ENCODE peak calls at places on chromosomes 3 and 15, in eight cellular contexts. One of them, this sample, is unnamed.

GRCh38 chr3:177388209-177388608 is 190.9 kb upstream of the TBL1XR1 start:
- DNase-seq in uterus: no peak
- DNase-seq in prostate gland: no peak
- DNase-seq in ovary: no peak
- DNase-seq in heart left ventricle: no peak
- DNase-seq in suprapubic skin: no peak
- DNase-seq in transverse colon: no peak
- DNase-seq in tibial nerve: no peak
- DNase-seq in this sample: no peak

GRCh38 chr3:188602620-188603019 is 448.7 kb downstream of the LPP start:
- DNase-seq in prostate gland: no peak
- DNase-seq in uterus: no peak
- DNase-seq in transverse colon: no peak
- DNase-seq in ovary: no peak
- DNase-seq in heart left ventricle: no peak
- DNase-seq in tibial nerve: no peak
- DNase-seq in suprapubic skin: no peak
- DNase-seq in this sample: no peak

GRCh38 chr15:40239671-40240618 is 1.1 kb downstream of the PAK6 start:
- DNase-seq in ovary: no peak
- DNase-seq in heart left ventricle: no peak
- DNase-seq in tibial nerve: no peak
- DNase-seq in suprapubic skin: no peak
- DNase-seq in transverse colon: no peak
- DNase-seq in prostate gland: no peak
- DNase-seq in uterus: no peak
- DNase-seq in this sample: peak; percentile 69

GRCh38 chr3:113769551-113769950 is 22.7 kb downstream of the ATP6V1A start:
- DNase-seq in prostate gland: no peak
- DNase-seq in uterus: no peak
- DNase-seq in tibial nerve: no peak
- DNase-seq in suprapubic skin: no peak
- DNase-seq in ovary: no peak
- DNase-seq in transverse colon: no peak
- DNase-seq in heart left ventricle: no peak
- DNase-seq in this sample: no peak

GRCh38 chr15:67242665-67243064 is 11.8 kb downstream of the AAGAB start:
- DNase-seq in suprapubic skin: no peak
- DNase-seq in heart left ventricle: no peak
- DNase-seq in ovary: no peak
- DNase-seq in transverse colon: no peak
- DNase-seq in prostate gland: no peak
- DNase-seq in tibial nerve: no peak
- DNase-seq in uterus: no peak
- DNase-seq in this sample: no peak

GRCh38 chr3:15359677-15360397 is 27.5 kb upstream of the SH3BP5 start:
- DNase-seq in tibial nerve: no peak
- DNase-seq in transverse colon: no peak
- DNase-seq in uterus: no peak
- DNase-seq in ovary: no peak
- DNase-seq in suprapubic skin: no peak
- DNase-seq in heart left ventricle: no peak
- DNase-seq in prostate gland: no peak
- DNase-seq in this sample: no peak

GRCh38 chr3:192751148-192751547 is 23.8 kb upstream of the FGF12 start:
- DNase-seq in uterus: no peak
- DNase-seq in tibial nerve: no peak
- DNase-seq in transverse colon: no peak
- DNase-seq in ovary: no peak
- DNase-seq in prostate gland: no peak
- DNase-seq in heart left ventricle: no peak
- DNase-seq in suprapubic skin: no peak
- DNase-seq in this sample: no peak

GRCh38 chr3:195001961-195002861 is 268.7 kb downstream of the XXYLT1 start:
- DNase-seq in prostate gland: peak; percentile 40
- DNase-seq in uterus: peak; percentile 36
- DNase-seq in transverse colon: peak; percentile 78
- DNase-seq in heart left ventricle: peak; percentile 79
- DNase-seq in ovary: no peak
- DNase-seq in suprapubic skin: peak; percentile 71
- DNase-seq in tibial nerve: no peak
- DNase-seq in this sample: peak; percentile 87

GRCh38 chr3:133475245-133476010 is 75.6 kb downstream of the BFSP2 start:
- DNase-seq in suprapubic skin: no peak
- DNase-seq in prostate gland: no peak
- DNase-seq in uterus: no peak
- DNase-seq in tibial nerve: no peak
- DNase-seq in ovary: no peak
- DNase-seq in heart left ventricle: no peak
- DNase-seq in transverse colon: no peak
- DNase-seq in this sample: no peak

GRCh38 chr3:14439501-14440167 is 37.2 kb downstream of the SLC6A6 start:
- DNase-seq in transverse colon: peak; percentile 73
- DNase-seq in heart left ventricle: peak; percentile 89
- DNase-seq in ovary: peak; percentile 74
- DNase-seq in suprapubic skin: no peak
- DNase-seq in tibial nerve: peak; percentile 53
- DNase-seq in prostate gland: peak; percentile 33
- DNase-seq in uterus: peak; percentile 63
- DNase-seq in this sample: peak; percentile 92

GRCh38 chr3:69012836-69013255 is 638 bp downstream of the EOGT start:
- DNase-seq in ovary: peak; percentile 78
- DNase-seq in suprapubic skin: peak; percentile 85
- DNase-seq in prostate gland: peak; percentile 20
- DNase-seq in transverse colon: peak; percentile 60
- DNase-seq in tibial nerve: no peak
- DNase-seq in heart left ventricle: peak; percentile 68
- DNase-seq in uterus: peak; percentile 52
- DNase-seq in this sample: peak; percentile 87

GRCh38 chr3:141530133-141530768 is 43.4 kb downstream of the RASA2 start:
- DNase-seq in uterus: no peak
- DNase-seq in ovary: no peak
- DNase-seq in transverse colon: no peak
- DNase-seq in suprapubic skin: no peak
- DNase-seq in heart left ventricle: no peak
- DNase-seq in prostate gland: no peak
- DNase-seq in tibial nerve: no peak
- DNase-seq in this sample: no peak

GRCh38 chr15:49313650-49314049 is 109.4 kb upstream of the FGF7 start:
- DNase-seq in heart left ventricle: no peak
- DNase-seq in transverse colon: no peak
- DNase-seq in ovary: no peak
- DNase-seq in uterus: no peak
- DNase-seq in tibial nerve: no peak
- DNase-seq in suprapubic skin: no peak
- DNase-seq in prostate gland: no peak
- DNase-seq in this sample: no peak

GRCh38 chr3:185176756-185177359 is 24.0 kb upstream of the C3orf70 start:
- DNase-seq in heart left ventricle: no peak
- DNase-seq in uterus: no peak
- DNase-seq in prostate gland: no peak
- DNase-seq in ovary: peak; percentile 39
- DNase-seq in suprapubic skin: no peak
- DNase-seq in tibial nerve: peak; percentile 21
- DNase-seq in transverse colon: peak; percentile 54
- DNase-seq in this sample: no peak

GRCh38 chr15:29677871-29678431 is 144.3 kb downstream of the TJP1 start:
- DNase-seq in heart left ventricle: no peak
- DNase-seq in transverse colon: peak; percentile 91
- DNase-seq in tibial nerve: no peak
- DNase-seq in uterus: no peak
- DNase-seq in ovary: no peak
- DNase-seq in suprapubic skin: no peak
- DNase-seq in prostate gland: no peak
- DNase-seq in this sample: peak; percentile 58

GRCh38 chr15:73029003-73029527 is 23.2 kb upstream of the NEO1 start:
- DNase-seq in suprapubic skin: no peak
- DNase-seq in prostate gland: no peak
- DNase-seq in ovary: no peak
- DNase-seq in heart left ventricle: no peak
- DNase-seq in transverse colon: no peak
- DNase-seq in tibial nerve: no peak
- DNase-seq in uterus: no peak
- DNase-seq in this sample: no peak

GRCh38 chr15:73026496-73027054 is 25.7 kb upstream of the NEO1 start:
- DNase-seq in suprapubic skin: no peak
- DNase-seq in prostate gland: no peak
- DNase-seq in transverse colon: no peak
- DNase-seq in uterus: no peak
- DNase-seq in heart left ventricle: no peak
- DNase-seq in tibial nerve: no peak
- DNase-seq in ovary: no peak
- DNase-seq in this sample: no peak

GRCh38 chr15:73030280-73030679 is 22.0 kb upstream of the NEO1 start:
- DNase-seq in uterus: no peak
- DNase-seq in tibial nerve: no peak
- DNase-seq in prostate gland: no peak
- DNase-seq in transverse colon: no peak
- DNase-seq in ovary: no peak
- DNase-seq in heart left ventricle: no peak
- DNase-seq in suprapubic skin: no peak
- DNase-seq in this sample: no peak

GRCh38 chr15:73031648-73032047 is 20.6 kb upstream of the NEO1 start:
- DNase-seq in uterus: no peak
- DNase-seq in ovary: no peak
- DNase-seq in suprapubic skin: no peak
- DNase-seq in heart left ventricle: no peak
- DNase-seq in tibial nerve: no peak
- DNase-seq in transverse colon: no peak
- DNase-seq in prostate gland: no peak
- DNase-seq in this sample: no peak

GRCh38 chr15:73028030-73028429 is 24.2 kb upstream of the NEO1 start:
- DNase-seq in heart left ventricle: no peak
- DNase-seq in transverse colon: no peak
- DNase-seq in tibial nerve: no peak
- DNase-seq in suprapubic skin: no peak
- DNase-seq in uterus: no peak
- DNase-seq in ovary: no peak
- DNase-seq in prostate gland: no peak
- DNase-seq in this sample: no peak
- H3K27me3 ChIP-seq in heart left ventricle: peaks cover 3% of the 10 kb centered on the region
- H3K27me3 ChIP-seq in transverse colon: peaks cover 6% of the 10 kb centered on the region
- H3K27me3 ChIP-seq in tibial nerve: peaks cover 9% of the 10 kb centered on the region
- H3K27me3 ChIP-seq in suprapubic skin: no peaks in the 10 kb centered on the region
- H3K27me3 ChIP-seq in uterus: no peaks in the 10 kb centered on the region
- H3K27me3 ChIP-seq in ovary: no peaks in the 10 kb centered on the region
- H3K27me3 ChIP-seq in prostate gland: no peaks in the 10 kb centered on the region
- H3K27me3 ChIP-seq in this sample: peaks cover 8% of the 10 kb centered on the region

DNA sequence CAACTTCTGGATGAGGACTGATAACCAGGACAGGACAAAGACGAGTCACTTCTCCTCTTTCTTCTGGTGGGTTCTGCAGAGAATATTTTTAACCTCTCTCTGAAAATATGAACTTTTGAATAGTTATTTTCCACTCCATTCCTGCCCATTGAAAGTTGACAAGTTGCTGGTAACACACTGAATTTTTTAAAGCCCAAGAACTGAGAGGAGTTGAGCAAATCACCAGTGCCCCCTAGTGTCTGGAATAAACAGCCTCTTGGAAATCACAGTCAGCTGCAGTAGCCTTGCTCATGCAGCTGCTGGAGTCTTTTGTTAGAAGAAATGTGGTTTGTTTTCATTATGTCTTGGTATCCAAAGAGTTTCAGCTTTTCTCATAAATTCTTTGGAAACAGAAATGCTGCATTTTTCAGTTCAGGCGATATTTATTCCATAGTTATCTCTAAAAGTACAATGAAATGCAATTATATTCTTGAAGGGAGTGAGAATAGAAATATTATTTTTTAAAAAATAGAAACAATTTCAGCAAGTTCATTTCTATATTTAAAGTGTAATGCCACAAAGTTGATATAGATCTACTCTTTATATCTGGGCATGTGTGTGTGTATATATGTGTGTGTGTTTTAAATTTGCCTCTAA is 741.0 kb upstream of the CBLB start:
- DNase-seq in ovary: peak; percentile 62
- DNase-seq in uterus: peak; percentile 43
- DNase-seq in prostate gland: peak; percentile 69
- DNase-seq in suprapubic skin: no peak
- DNase-seq in transverse colon: peak; percentile 43
- DNase-seq in tibial nerve: peak; percentile 22
- DNase-seq in heart left ventricle: peak; percentile 27
- DNase-seq in this sample: no peak
- TF ChIP-seq POLR2A in ovary: no peak
- TF ChIP-seq POLR2A in uterus: no peak
- TF ChIP-seq POLR2A in prostate gland: no peak
- TF ChIP-seq POLR2A in suprapubic skin: no peak
- TF ChIP-seq POLR2A in transverse colon: no peak
- TF ChIP-seq POLR2A in tibial nerve: no peak
- TF ChIP-seq POLR2A in heart left ventricle: no peak
- TF ChIP-seq POLR2A in this sample: no peak

GRCh38 chr3:31839144-31839917 is 141.7 kb downstream of the OSBPL10 start:
- DNase-seq in uterus: no peak
- DNase-seq in suprapubic skin: no peak
- DNase-seq in prostate gland: no peak
- DNase-seq in tibial nerve: no peak
- DNase-seq in heart left ventricle: no peak
- DNase-seq in transverse colon: no peak
- DNase-seq in ovary: no peak
- DNase-seq in this sample: no peak
- H3K27ac ChIP-seq in uterus: no peak overlapping the region
- H3K27ac ChIP-seq in suprapubic skin: no peak overlapping the region
- H3K27ac ChIP-seq in prostate gland: no peak overlapping the region
- H3K27ac ChIP-seq in tibial nerve: no peak overlapping the region
- H3K27ac ChIP-seq in heart left ventricle: no peak overlapping the region
- H3K27ac ChIP-seq in transverse colon: no peak overlapping the region
- H3K27ac ChIP-seq in ovary: no peak overlapping the region
- H3K27ac ChIP-seq in this sample: no peak overlapping the region

GRCh38 chr15:68428431-68428940 is 3.5 kb downstream of the ITGA11 start:
- DNase-seq in ovary: no peak
- DNase-seq in transverse colon: no peak
- DNase-seq in uterus: peak; percentile 6
- DNase-seq in suprapubic skin: peak; percentile 43
- DNase-seq in tibial nerve: no peak
- DNase-seq in heart left ventricle: no peak
- DNase-seq in prostate gland: no peak
- DNase-seq in this sample: no peak
- H3K27me3 ChIP-seq in ovary: no peaks in the 10 kb centered on the region
- H3K27me3 ChIP-seq in transverse colon: peaks cover 40% of the 10 kb centered on the region
- H3K27me3 ChIP-seq in uterus: no peaks in the 10 kb centered on the region
- H3K27me3 ChIP-seq in suprapubic skin: peaks cover 30% of the 10 kb centered on the region
- H3K27me3 ChIP-seq in tibial nerve: peaks cover 23% of the 10 kb centered on the region
- H3K27me3 ChIP-seq in heart left ventricle: peaks cover 5% of the 10 kb centered on the region
- H3K27me3 ChIP-seq in prostate gland: no peaks in the 10 kb centered on the region
- H3K27me3 ChIP-seq in this sample: peaks cover 23% of the 10 kb centered on the region

This sample was measured in spleen.